ENCODE peak calls at places on chromosomes 5 and 9, in five cellular contexts. I is EH, D is astrocyte of the cerebellum, C is endothelial cell, K is amniotic stem cell. A is an unnamed sample.

GRCh38 chr5:169648725-169649124 is 11.7 kb downstream of the DOCK2 start:
- DNase-seq in I (peak), D (peak), C (no peak), K (no peak), A (peak)

GRCh38 chr9:121556580-121556979 is 56.9 kb upstream of the GGTA1 start:
- DNase-seq in I (peak), D (peak), C (no peak), K (peak), A (no peak)

GRCh38 chr5:75601567-75601966 is 9.7 kb upstream of the ANKDD1B start:
- DNase-seq in I (no peak), D (no peak), C (no peak), K (no peak), A (no peak)

GRCh38 chr9:126722922-126723806 is 81.7 kb upstream of the ZBTB43 start:
- DNase-seq in I (peak), D (no peak), C (peak), K (no peak), A (no peak)

GRCh38 chr5:138596105-138596987 is 21.1 kb upstream of the HSPA9 start:
- DNase-seq in I (no peak), D (no peak), C (no peak), K (no peak), A (peak)

GRCh38 chr5:172420215-172420934 is 34.0 kb downstream of the SH3PXD2B start:
- DNase-seq in I (peak), D (peak), C (no peak), K (no peak), A (no peak)

GRCh38 chr9:91905958-91906585 is 44.0 kb downstream of the ROR2 start:
- DNase-seq in I (no peak), D (no peak), C (no peak), K (no peak), A (no peak)

GRCh38 chr9:126916909-126917308 is 2.3 kb downstream of the RALGPS1 start:
- DNase-seq in I (no peak), D (no peak), C (no peak), K (no peak), A (no peak)

GRCh38 chr9:114033397-114034103 is 44.5 kb downstream of the AMBP start:
- DNase-seq in I (peak), D (no peak), C (peak), K (no peak), A (peak)

GRCh38 chr5:142803428-142804111 is 33.4 kb downstream of the ARHGAP26 start:
- DNase-seq in I (no peak), D (no peak), C (no peak), K (no peak), A (no peak)

GRCh38 chr9:117414220-117414905 is 494 bp downstream of the ASTN2 start:
- DNase-seq in I (peak), D (no peak), C (peak), K (no peak), A (peak)

GRCh38 chr5:67483453-67484030 is 286.9 kb upstream of the CD180 start:
- DNase-seq in I (peak), D (no peak), C (no peak), K (no peak), A (no peak)

A was measured in SK-N-DZ.